ENCODE peak calls at places on chromosomes 6 and 20, in seven cellular contexts. O is fibroblast of mammary gland, E is OCI-LY7, W is cardiac muscle cell, C is dorsolateral prefrontal cortex, D is neural progenitor cell, F is Panc1. H is an unnamed sample.

GRCh38 chr20:46214831-46215488 is 93.3 kb downstream of the CDH22 start:
- DNase-seq in D (no peak), F (no peak), W (no peak), O (peak; percentile 12), E (no peak), C (no peak), H (no peak)

GRCh38 chr6:33861722-33862121 is 57.9 kb upstream of the MLN start:
- DNase-seq in E (no peak), O (no peak), W (no peak), F (no peak), C (no peak), D (no peak), H (no peak)

GRCh38 chr6:27250955-27251671 is 3.6 kb downstream of the PRSS16 start:
- DNase-seq in D (peak; percentile 97), E (peak; percentile 85), F (no peak), O (no peak), W (peak; percentile 63), C (peak; percentile 90), H (peak; percentile 64)

GRCh38 chr6:35415065-35415880 is 36.9 kb upstream of the FANCE start:
- DNase-seq in E (peak; percentile 58), O (peak; percentile 85), F (no peak), W (peak; percentile 89), C (peak; percentile 92), D (peak; percentile 80), H (peak; percentile 34)

GRCh38 chr20:22861231-22861980 is 173.7 kb upstream of the SSTR4 start:
- DNase-seq in W (peak; percentile 21), D (no peak), O (peak; percentile 22), E (no peak), F (no peak), C (no peak), H (no peak)

GRCh38 chr6:166656269-166657206 is 29.5 kb upstream of the RPS6KA2 start:
- DNase-seq in C (peak; percentile 70), E (no peak), F (no peak), D (peak; percentile 23), O (peak; percentile 47), W (peak; percentile 14), H (no peak)

GRCh38 chr6:37548067-37548674 is 48.5 kb upstream of the CCDC167 start:
- DNase-seq in E (no peak), D (no peak), F (no peak), O (no peak), W (no peak), C (no peak), H (no peak)

GRCh38 chr6:168828800-168829199 is 387.8 kb downstream of the SMOC2 start:
- DNase-seq in W (peak; percentile 68), E (no peak), F (no peak), C (no peak), O (peak; percentile 13), D (no peak), H (no peak)

GRCh38 chr6:157228421-157229218 is 94.7 kb downstream of the TMEM242 start:
- DNase-seq in F (no peak), W (no peak), O (no peak), E (no peak), D (peak; percentile 79), C (peak; percentile 82), H (no peak)

GRCh38 chr20:25269057-25269832 is 21.4 kb downstream of the PYGB start:
- DNase-seq in C (peak; percentile 3), E (no peak), F (no peak), D (no peak), W (no peak), O (no peak), H (no peak)

GRCh38 chr6:3882865-3883264 is 33.7 kb downstream of the FAM50B start:
- DNase-seq in D (no peak), W (peak; percentile 91), O (peak; percentile 95), E (no peak), C (no peak), F (no peak), H (no peak)

GRCh38 chr20:62953839-62954703 is 1.6 kb downstream of the SLC17A9 start:
- DNase-seq in F (no peak), O (peak; percentile 81), D (peak; percentile 73), C (no peak), E (peak; percentile 96), W (peak; percentile 85), H (peak; percentile 45)

GRCh38 chr20:32672982-32673727 is 586 bp downstream of the C20orf203 start:
- DNase-seq in W (no peak), E (peak; percentile 82), F (no peak), O (no peak), C (no peak), D (no peak), H (no peak)

GRCh38 chr20:51500311-51500710 is 42.2 kb downstream of the NFATC2 start:
- DNase-seq in F (no peak), D (no peak), W (no peak), C (no peak), O (no peak), E (peak; percentile 13), H (no peak)

GRCh38 chr6:163180874-163181541 is 233.5 kb upstream of the QKI start:
- DNase-seq in F (peak; percentile 50), C (peak; percentile 36), W (peak; percentile 84), E (no peak), O (peak; percentile 65), D (peak; percentile 81), H (peak; percentile 62)

DNA sequence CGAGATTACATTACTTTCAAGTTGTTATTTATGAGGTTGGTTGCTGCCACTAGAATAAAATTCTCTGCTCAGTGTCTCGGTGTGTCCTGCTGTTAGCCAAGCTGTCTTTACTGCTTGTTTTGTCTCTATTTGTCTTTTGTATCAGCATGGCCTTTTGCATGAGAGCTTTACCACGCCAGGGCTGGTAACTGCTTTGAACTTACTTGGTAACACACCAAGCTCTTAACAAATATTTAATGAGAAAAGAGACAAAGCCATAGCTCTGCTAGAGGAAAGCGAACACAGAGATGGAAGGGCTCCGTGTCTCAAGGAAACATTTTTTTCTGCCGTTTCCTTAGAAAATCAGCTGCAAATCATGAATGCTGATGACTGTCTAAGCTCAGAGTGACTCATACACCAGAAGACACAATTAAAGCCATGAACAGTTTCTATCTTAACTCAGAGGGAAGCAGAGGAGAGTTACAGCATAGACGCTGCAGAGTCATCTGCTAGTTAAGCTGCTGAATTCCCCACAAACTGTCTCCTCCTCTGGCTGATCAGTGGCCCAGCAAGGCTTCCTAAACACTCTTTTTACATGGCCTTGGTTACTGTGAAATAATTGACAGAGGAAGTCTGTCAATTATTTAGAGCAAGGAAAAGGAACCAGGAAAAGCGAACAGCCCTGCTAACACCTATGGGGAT is 44.8 kb downstream of the AGPAT4 start:
- DNase-seq in W (peak; percentile 76), C (peak; percentile 47), D (peak; percentile 22), F (no peak), E (no peak), O (peak; percentile 97), H (no peak)
- TF ChIP-seq CTCF in W (no peak), C (no peak), D (no peak), F (no peak), E (no peak), O (peak; percentile 23), H (no peak)

DNA sequence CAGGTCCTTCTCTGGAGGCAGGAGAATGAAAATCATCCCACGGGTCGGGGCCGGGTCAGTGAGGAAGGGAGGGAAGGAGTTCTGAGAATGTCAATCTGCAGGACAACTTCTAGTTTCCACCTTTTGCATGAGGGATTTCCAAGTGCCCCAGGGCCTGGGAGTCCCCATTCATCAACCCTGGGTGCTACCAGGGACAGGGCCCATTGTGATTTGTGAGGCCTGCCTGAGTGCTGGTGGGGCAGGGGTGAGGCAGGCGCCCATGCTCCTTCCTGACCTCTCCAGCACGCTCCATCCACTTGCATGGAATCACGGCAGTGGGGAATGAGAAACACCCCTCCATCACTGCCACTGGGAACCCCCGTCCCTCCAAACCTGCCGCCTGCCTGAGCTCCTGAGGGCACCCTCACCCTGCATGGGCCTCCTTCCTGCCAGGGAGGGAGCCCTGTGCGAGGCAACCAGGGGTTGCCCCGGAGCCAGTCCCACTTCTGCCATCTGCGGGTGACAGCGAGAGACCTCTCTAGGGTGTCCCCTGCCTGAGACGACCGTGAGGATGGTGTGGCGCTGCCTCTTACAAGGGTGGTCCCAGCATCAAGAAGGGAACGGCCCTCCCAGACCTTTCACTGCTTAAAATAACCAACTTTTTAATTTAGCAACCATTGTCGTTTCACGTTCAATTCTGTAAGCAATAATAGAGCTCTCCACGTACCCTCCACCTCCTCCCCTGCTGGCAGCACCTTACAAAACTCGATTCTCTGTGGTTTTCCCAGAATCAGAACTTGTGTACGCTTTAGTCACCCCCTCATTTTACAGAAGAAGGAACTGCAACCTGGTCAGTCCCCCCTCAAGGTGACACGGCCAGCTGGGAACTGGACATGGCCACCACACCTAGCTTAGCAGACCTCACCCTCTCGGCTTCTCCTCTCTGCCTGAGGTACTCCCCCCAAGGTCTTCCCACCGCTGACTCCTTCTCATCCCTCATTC is 28.6 kb downstream of the PMEPA1 start:
- DNase-seq in O (no peak), D (no peak), E (peak; percentile 77), C (no peak), W (no peak), F (no peak), H (no peak)
- TF ChIP-seq CTCF in O (no peak), D (no peak), E (peak; percentile 67), C (no peak), W (no peak), F (no peak), H (no peak)

DNA sequence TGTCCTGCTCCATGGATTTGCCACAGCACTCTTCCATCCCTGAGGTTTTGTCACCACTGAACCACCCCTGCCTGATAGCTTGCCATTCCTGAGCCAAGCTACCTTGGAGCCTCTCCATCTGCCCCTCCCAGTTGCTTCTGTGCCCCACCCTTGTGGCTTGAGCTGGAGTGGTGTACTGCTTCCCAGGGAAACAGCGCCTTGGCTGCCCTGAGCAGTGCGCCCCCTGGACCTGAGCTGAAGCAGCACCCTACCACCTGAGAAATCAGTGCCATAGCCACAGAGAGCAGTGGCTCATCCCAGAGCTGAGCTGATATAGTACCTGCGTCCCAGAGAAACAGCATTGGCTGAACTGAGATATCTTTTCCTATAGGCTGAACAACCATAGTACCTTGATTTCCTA is 40.3 kb downstream of the IL22RA2 start:
- DNase-seq in E (no peak), F (no peak), W (no peak), C (no peak), O (no peak), D (no peak), H (no peak)
- TF ChIP-seq CTCF in E (no peak), F (no peak), W (no peak), C (no peak), O (no peak), D (no peak), H (no peak)

DNA sequence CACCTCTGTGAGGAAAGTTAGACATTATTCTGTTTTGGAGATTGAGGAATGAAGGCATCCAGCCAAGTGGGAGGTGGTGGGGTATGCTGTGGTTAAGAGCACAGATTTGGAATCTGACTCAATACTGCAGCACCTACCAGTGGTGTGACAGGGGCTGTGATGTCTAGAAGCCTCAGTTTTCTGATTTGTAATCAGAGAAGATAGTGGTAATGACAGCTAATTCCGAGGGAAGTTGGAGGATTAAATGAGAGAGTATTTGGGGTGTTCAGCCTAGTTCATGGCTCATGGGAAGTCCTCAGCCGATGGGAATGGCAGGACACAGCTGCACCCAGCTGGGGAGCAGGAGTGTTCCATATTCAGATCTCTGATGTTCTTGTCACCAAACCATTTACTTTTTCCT is 9.2 kb downstream of the SLC9A8 start:
- DNase-seq in O (peak; percentile 53), F (no peak), C (no peak), W (peak; percentile 79), D (no peak), E (peak; percentile 64), H (no peak)
- TF ChIP-seq CTCF in O (peak; percentile 34), F (no peak), C (no peak), W (peak; percentile 53), D (no peak), E (peak; percentile 75), H (no peak)

H was measured in neural crest cell.